ENCODE peak calls at places on chromosomes 2 and 18, in six cellular contexts. O is Peyer's patch, I is MM.1S, L is kidney, P is adrenal gland, F is heart right ventricle. H is an unnamed sample.

GRCh38 chr2:101704046-101704466 is 6.5 kb downstream of the MAP4K4 start:
- DNase-seq in O (no peak), I (peak), L (no peak), P (no peak), F (no peak), H (no peak)

GRCh38 chr2:221791840-221792239 is 219.7 kb upstream of the EPHA4 start:
- DNase-seq in O (no peak), I (no peak), L (no peak), P (no peak), F (no peak), H (no peak)

GRCh38 chr2:106197878-106198277 is 3.8 kb upstream of the UXS1 start:
- DNase-seq in O (no peak), I (no peak), L (no peak), P (no peak), F (no peak), H (peak)

GRCh38 chr2:110655701-110656100 is 22.2 kb downstream of the BUB1 start:
- DNase-seq in O (no peak), I (no peak), L (no peak), P (no peak), F (no peak), H (no peak)

GRCh38 chr2:75309596-75310290 is 110.4 kb upstream of the TACR1 start:
- DNase-seq in O (no peak), I (no peak), L (no peak), P (no peak), F (no peak), H (peak)

GRCh38 chr2:1641498-1641897 is 102.8 kb downstream of the PXDN start:
- DNase-seq in O (no peak), I (no peak), L (no peak), P (no peak), F (no peak), H (peak)

GRCh38 chr18:1018211-1018651 is 113.6 kb downstream of the ADCYAP1 start:
- DNase-seq in O (no peak), I (no peak), L (no peak), P (no peak), F (no peak), H (no peak)

GRCh38 chr2:20451761-20452499 is 5.1 kb downstream of the RHOB start:
- DNase-seq in O (no peak), I (no peak), L (no peak), P (no peak), F (no peak), H (no peak)

GRCh38 chr2:158253170-158253569 is 151.5 kb downstream of the UPP2 start:
- DNase-seq in O (no peak), I (no peak), L (no peak), P (no peak), F (no peak), H (no peak)

GRCh38 chr2:236049981-236050380 is 118.2 kb downstream of the GBX2 start:
- DNase-seq in O (no peak), I (peak), L (no peak), P (no peak), F (no peak), H (no peak)

GRCh38 chr2:143686585-143687164 is 557.5 kb downstream of the ARHGAP15 start:
- DNase-seq in O (no peak), I (peak), L (no peak), P (no peak), F (no peak), H (no peak)

GRCh38 chr2:201420442-201421113 is 30.7 kb downstream of the TRAK2 start:
- DNase-seq in O (no peak), I (no peak), L (no peak), P (no peak), F (no peak), H (no peak)

GRCh38 chr2:239991689-239992314 is 33.3 kb downstream of the NDUFA10 start:
- DNase-seq in O (no peak), I (peak), L (no peak), P (no peak), F (no peak), H (peak)

GRCh38 chr2:8154270-8154669 is 527.6 kb upstream of the ID2 start:
- DNase-seq in O (no peak), I (no peak), L (no peak), P (no peak), F (no peak), H (no peak)

GRCh38 chr2:230441188-230441897 is 25.3 kb downstream of the SP100 start:
- DNase-seq in O (no peak), I (no peak), L (peak), P (peak), F (no peak), H (no peak)

GRCh38 chr2:112601754-112602153 is 17.3 kb downstream of the CHCHD5 start:
- DNase-seq in O (no peak), I (no peak), L (no peak), P (no peak), F (no peak), H (no peak)

GRCh38 chr2:45283764-45284620 is 274.7 kb upstream of the SIX2 start:
- DNase-seq in O (no peak), I (no peak), L (no peak), P (no peak), F (no peak), H (peak)

GRCh38 chr2:47541848-47542450 is 139.0 kb downstream of the MSH2 start:
- DNase-seq in O (no peak), I (no peak), L (no peak), P (no peak), F (no peak), H (no peak)

GRCh38 chr2:152228215-152228614 is 52.7 kb upstream of the STAM2 start:
- DNase-seq in O (no peak), I (no peak), L (no peak), P (no peak), F (no peak), H (no peak)

GRCh38 chr2:238939074-238939473 is 91.2 kb downstream of the TWIST2 start:
- DNase-seq in O (peak), I (no peak), L (no peak), P (no peak), F (no peak), H (no peak)

GRCh38 chr2:215699018-215699417 is 263.1 kb upstream of the FN1 start:
- DNase-seq in O (no peak), I (no peak), L (no peak), P (no peak), F (no peak), H (no peak)

GRCh38 chr2:215697496-215697895 is 261.6 kb upstream of the FN1 start:
- DNase-seq in O (no peak), I (no peak), L (no peak), P (no peak), F (no peak), H (no peak)

GRCh38 chr2:215699698-215700407 is 264.0 kb upstream of the FN1 start:
- DNase-seq in O (no peak), I (no peak), L (no peak), P (no peak), F (no peak), H (no peak)

GRCh38 chr2:215696998-215697397 is 261.1 kb upstream of the FN1 start:
- DNase-seq in O (no peak), I (no peak), L (no peak), P (peak), F (no peak), H (no peak)

DNA sequence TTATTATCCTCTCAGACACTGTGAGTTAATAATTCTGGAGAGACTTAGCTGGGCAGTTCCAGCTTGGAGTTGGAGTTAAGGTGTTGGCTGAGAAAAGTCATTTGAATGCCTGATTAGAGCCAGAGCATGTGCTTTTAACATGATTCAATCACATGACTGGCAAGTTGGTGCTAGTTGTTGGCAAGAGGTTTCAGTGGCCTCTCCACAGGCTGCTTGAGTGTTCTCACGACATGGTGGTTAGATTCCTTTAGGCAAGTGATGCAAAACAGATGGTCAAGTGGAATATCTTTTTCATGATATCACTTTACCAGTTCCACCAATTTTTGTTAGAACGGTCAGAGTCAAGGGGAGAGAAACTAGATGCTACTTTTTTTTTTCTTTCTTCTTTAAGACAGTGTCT is 262.7 kb upstream of the FN1 start:
- DNase-seq in O (no peak), I (peak), L (no peak), P (no peak), F (no peak), H (peak)
- H3K27ac ChIP-seq in O (no peak), I (no peak), L (no peak), P (no peak), F (no peak), H (no peak)

DNA sequence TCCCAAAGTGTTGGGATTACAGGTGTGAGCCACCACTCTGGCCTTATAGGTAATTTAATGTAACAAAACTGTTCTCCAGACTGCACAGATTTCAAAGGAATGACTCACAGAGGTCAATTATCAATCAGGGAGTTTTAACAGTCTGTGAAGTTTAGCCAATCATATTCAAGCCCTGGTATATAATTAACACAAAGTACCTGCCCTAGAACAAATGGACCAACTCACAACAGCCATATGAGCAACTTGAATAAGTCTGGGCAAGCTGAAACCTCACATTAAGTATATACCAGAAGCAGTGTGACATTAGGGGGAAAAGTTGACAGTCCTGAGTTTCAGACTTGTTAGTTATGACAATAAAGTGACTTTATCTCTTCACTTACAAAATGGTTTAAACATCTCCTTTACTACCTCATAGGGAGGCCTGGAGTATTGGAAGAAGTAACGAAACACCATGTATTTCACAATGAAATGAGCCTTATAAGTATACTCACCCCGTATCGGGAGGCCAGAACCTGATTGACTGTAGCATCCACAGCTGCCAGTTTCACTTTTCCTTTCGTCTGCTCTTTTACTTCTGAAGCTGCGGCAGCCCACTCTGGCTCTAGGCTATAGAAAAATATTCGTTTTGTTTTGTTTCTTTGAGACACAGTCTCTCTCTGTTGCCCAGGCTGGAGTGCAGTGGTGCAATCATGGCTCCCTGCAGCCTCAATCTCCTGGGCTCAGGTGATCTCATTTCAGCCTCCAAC is 22.2 kb downstream of the PDIA6 start:
- DNase-seq in O (no peak), I (peak), L (no peak), P (no peak), F (no peak), H (no peak)
- H3K4me3 ChIP-seq in O (peak), I (no peak), L (no peak), P (no peak), F (no peak), H (no peak)

DNA sequence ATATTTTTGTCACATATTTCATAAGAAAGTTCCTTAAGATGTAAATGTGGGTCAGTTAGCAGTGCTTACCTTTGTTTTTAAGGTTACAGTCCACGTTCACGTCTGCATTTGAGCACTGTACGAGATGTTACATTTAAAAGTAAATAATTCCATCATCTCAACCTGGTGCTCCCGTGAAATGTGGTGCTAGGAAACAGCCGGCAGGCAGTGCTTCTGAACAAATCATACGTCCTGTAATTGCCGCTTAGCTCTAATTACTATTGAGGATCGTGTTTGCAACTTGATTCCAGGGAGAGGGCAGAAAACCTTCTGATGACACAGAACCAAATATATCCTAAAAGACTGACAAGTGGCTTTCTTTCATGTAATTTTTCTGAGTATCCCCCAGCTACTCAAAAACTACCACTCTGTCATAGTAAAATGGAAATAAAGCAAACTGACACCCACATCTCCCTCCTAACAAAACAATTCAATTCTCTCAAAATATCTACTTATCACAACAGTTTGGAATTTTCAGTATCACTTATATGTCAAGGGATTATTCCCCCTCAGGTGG is 297.8 kb upstream of the SESTD1 start:
- DNase-seq in O (no peak), I (no peak), L (no peak), P (no peak), F (no peak), H (no peak)
- H3K27ac ChIP-seq in O (no peak), I (no peak), L (peak), P (no peak), F (no peak), H (no peak)

DNA sequence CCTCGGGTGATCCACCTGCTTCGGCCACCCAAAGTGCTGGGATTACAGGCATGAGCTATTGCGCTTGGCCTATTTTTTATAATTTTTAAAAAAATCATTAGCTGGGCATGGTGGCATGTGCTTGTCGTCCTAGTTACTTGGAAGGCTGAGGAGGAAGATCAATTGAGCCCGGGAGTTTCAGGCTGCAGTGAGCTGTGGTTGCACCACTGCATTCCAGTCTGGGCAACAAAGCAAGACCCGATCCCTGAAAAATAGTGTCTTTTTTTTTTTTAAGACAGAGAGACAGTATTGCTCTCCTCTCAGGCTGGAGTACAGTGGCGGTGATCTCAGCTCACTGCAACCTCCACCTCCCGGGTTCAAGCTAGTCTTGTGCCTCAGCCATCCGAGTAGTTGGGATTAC is 4.8 kb downstream of the SSB start:
- DNase-seq in O (no peak), I (no peak), L (no peak), P (no peak), F (no peak), H (no peak)
- H3K4me3 ChIP-seq in O (no peak), I (no peak), L (no peak), P (no peak), F (no peak), H (no peak)

DNA sequence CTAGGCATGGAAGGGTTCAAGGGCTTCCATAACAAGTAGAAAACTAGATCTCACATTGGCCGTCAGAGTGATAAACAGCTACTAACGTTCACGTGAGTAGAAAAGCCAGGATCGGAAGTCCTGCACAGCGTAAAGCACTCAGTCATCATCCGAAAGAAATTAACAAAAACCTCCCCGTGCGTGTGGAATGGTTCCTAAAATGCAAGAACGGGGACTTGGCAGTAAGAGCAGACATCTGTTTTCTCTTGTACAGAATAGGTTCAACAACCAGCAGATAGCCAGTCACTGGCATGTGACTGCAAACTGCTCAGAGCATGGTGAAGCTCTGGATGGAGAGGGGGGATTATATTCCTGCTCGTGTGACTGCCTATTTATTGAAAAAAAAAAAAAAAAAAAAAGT is 106.9 kb upstream of the ITGB6 start:
- DNase-seq in O (no peak), I (no peak), L (no peak), P (no peak), F (no peak), H (no peak)
- H3K27ac ChIP-seq in O (peak), I (no peak), L (no peak), P (peak), F (no peak), H (peak)

H was measured in SJSA1.